ENCODE peak calls at places on chromosome 13, in six cellular contexts. One of them, this sample, is unnamed.

GRCh38 chr13:78600317-78600899 is 2.9 kb downstream of the POU4F1 start:
- DNase-seq in heart right ventricle: no peak
- DNase-seq in PC-9: no peak
- DNase-seq in neural progenitor cell: peak; percentile 31
- DNase-seq in A549: no peak
- DNase-seq in tibial nerve: no peak
- DNase-seq in this sample: no peak

GRCh38 chr13:101618440-101619187 is 166.1 kb downstream of the ITGBL1 start:
- DNase-seq in heart right ventricle: no peak
- DNase-seq in PC-9: no peak
- DNase-seq in neural progenitor cell: no peak
- DNase-seq in A549: no peak
- DNase-seq in tibial nerve: no peak
- DNase-seq in this sample: no peak

GRCh38 chr13:51364404-51365008 is 25.0 kb downstream of the SERPINE3 start:
- DNase-seq in heart right ventricle: no peak
- DNase-seq in PC-9: no peak
- DNase-seq in neural progenitor cell: no peak
- DNase-seq in A549: no peak
- DNase-seq in tibial nerve: no peak
- DNase-seq in this sample: no peak

GRCh38 chr13:95920485-95920884 is 132.7 kb downstream of the UGGT2 start:
- DNase-seq in heart right ventricle: no peak
- DNase-seq in PC-9: no peak
- DNase-seq in neural progenitor cell: no peak
- DNase-seq in A549: no peak
- DNase-seq in tibial nerve: no peak
- DNase-seq in this sample: no peak

GRCh38 chr13:100564444-100565223 is 24.0 kb downstream of the GGACT start:
- DNase-seq in heart right ventricle: no peak
- DNase-seq in PC-9: no peak
- DNase-seq in neural progenitor cell: no peak
- DNase-seq in A549: no peak
- DNase-seq in tibial nerve: no peak
- DNase-seq in this sample: no peak

GRCh38 chr13:31982124-31982523 is 49.5 kb upstream of the FRY start:
- DNase-seq in heart right ventricle: no peak
- DNase-seq in PC-9: no peak
- DNase-seq in neural progenitor cell: no peak
- DNase-seq in A549: no peak
- DNase-seq in tibial nerve: no peak
- DNase-seq in this sample: no peak

GRCh38 chr13:80858131-80858530 is 517.2 kb upstream of the SPRY2 start:
- DNase-seq in heart right ventricle: no peak
- DNase-seq in PC-9: no peak
- DNase-seq in neural progenitor cell: peak; percentile 9
- DNase-seq in A549: no peak
- DNase-seq in tibial nerve: no peak
- DNase-seq in this sample: no peak

GRCh38 chr13:28421674-28422410 is 73.1 kb downstream of the FLT1 start:
- DNase-seq in heart right ventricle: no peak
- DNase-seq in PC-9: no peak
- DNase-seq in neural progenitor cell: no peak
- DNase-seq in A549: no peak
- DNase-seq in tibial nerve: no peak
- DNase-seq in this sample: no peak

GRCh38 chr13:48594080-48594815 is 59.5 kb upstream of the CYSLTR2 start:
- DNase-seq in heart right ventricle: no peak
- DNase-seq in PC-9: no peak
- DNase-seq in neural progenitor cell: peak; percentile 43
- DNase-seq in A549: no peak
- DNase-seq in tibial nerve: no peak
- DNase-seq in this sample: no peak

GRCh38 chr13:109764474-109765292 is 21.7 kb downstream of the IRS2 start:
- DNase-seq in heart right ventricle: no peak
- DNase-seq in PC-9: no peak
- DNase-seq in neural progenitor cell: peak; percentile 24
- DNase-seq in A549: no peak
- DNase-seq in tibial nerve: no peak
- DNase-seq in this sample: no peak
- TF ChIP-seq CTCF in heart right ventricle: peak; percentile 29
- TF ChIP-seq CTCF in PC-9: no peak
- TF ChIP-seq CTCF in neural progenitor cell: peak; percentile 26
- TF ChIP-seq CTCF in A549: no peak
- TF ChIP-seq CTCF in tibial nerve: peak; percentile 16
- TF ChIP-seq CTCF in this sample: no peak

GRCh38 chr13:50078512-50079277 is 63.5 kb downstream of the KCNRG start:
- DNase-seq in heart right ventricle: no peak
- DNase-seq in PC-9: no peak
- DNase-seq in neural progenitor cell: no peak
- DNase-seq in A549: no peak
- DNase-seq in tibial nerve: no peak
- DNase-seq in this sample: no peak
- H3K4me1 ChIP-seq in heart right ventricle: peaks cover 83% of the 10 kb centered on the region
- H3K4me1 ChIP-seq in PC-9: peaks cover 55% of the 10 kb centered on the region
- H3K4me1 ChIP-seq in neural progenitor cell: peaks cover 20% of the 10 kb centered on the region
- H3K4me1 ChIP-seq in A549: peaks cover 44% of the 10 kb centered on the region
- H3K4me1 ChIP-seq in tibial nerve: peaks cover 6% of the 10 kb centered on the region
- H3K4me1 ChIP-seq in this sample: no peaks in the 10 kb centered on the region

GRCh38 chr13:98960331-98961203 is 17.3 kb downstream of the DOCK9 start:
- DNase-seq in heart right ventricle: no peak
- DNase-seq in PC-9: no peak
- DNase-seq in neural progenitor cell: no peak
- DNase-seq in A549: no peak
- DNase-seq in tibial nerve: no peak
- DNase-seq in this sample: no peak

GRCh38 chr13:98957731-98958442 is 20.0 kb downstream of the DOCK9 start:
- DNase-seq in heart right ventricle: no peak
- DNase-seq in PC-9: no peak
- DNase-seq in neural progenitor cell: no peak
- DNase-seq in A549: no peak
- DNase-seq in tibial nerve: no peak
- DNase-seq in this sample: no peak

GRCh38 chr13:98959775-98960325 is 18.0 kb downstream of the DOCK9 start:
- DNase-seq in heart right ventricle: no peak
- DNase-seq in PC-9: no peak
- DNase-seq in neural progenitor cell: peak; percentile 15
- DNase-seq in A549: no peak
- DNase-seq in tibial nerve: no peak
- DNase-seq in this sample: no peak

GRCh38 chr13:98958443-98958794 is 19.4 kb downstream of the DOCK9 start:
- DNase-seq in heart right ventricle: no peak
- DNase-seq in PC-9: no peak
- DNase-seq in neural progenitor cell: no peak
- DNase-seq in A549: no peak
- DNase-seq in tibial nerve: no peak
- DNase-seq in this sample: no peak

GRCh38 chr13:98959299-98959698 is 18.6 kb downstream of the DOCK9 start:
- DNase-seq in heart right ventricle: no peak
- DNase-seq in PC-9: no peak
- DNase-seq in neural progenitor cell: no peak
- DNase-seq in A549: no peak
- DNase-seq in tibial nerve: no peak
- DNase-seq in this sample: no peak
- H3K4me3 ChIP-seq in heart right ventricle: no peak overlapping the region
- H3K4me3 ChIP-seq in PC-9: no peak overlapping the region
- H3K4me3 ChIP-seq in neural progenitor cell: no peak overlapping the region
- H3K4me3 ChIP-seq in A549: no peak overlapping the region
- H3K4me3 ChIP-seq in tibial nerve: no peak overlapping the region
- H3K4me3 ChIP-seq in this sample: no peak overlapping the region

GRCh38 chr13:27281420-27281819 is 10.8 kb downstream of the RASL11A start:
- DNase-seq in heart right ventricle: no peak
- DNase-seq in PC-9: no peak
- DNase-seq in neural progenitor cell: no peak
- DNase-seq in A549: no peak
- DNase-seq in tibial nerve: no peak
- DNase-seq in this sample: no peak
- TF ChIP-seq CTCF in heart right ventricle: no peak
- TF ChIP-seq CTCF in PC-9: no peak
- TF ChIP-seq CTCF in neural progenitor cell: no peak
- TF ChIP-seq CTCF in A549: no peak
- TF ChIP-seq CTCF in tibial nerve: no peak
- TF ChIP-seq CTCF in this sample: no peak

GRCh38 chr13:59413121-59413520 is 750.6 kb downstream of the DIAPH3 start:
- DNase-seq in heart right ventricle: no peak
- DNase-seq in PC-9: no peak
- DNase-seq in neural progenitor cell: no peak
- DNase-seq in A549: no peak
- DNase-seq in tibial nerve: no peak
- DNase-seq in this sample: no peak
- H3K4me1 ChIP-seq in heart right ventricle: peaks cover 7% of the 10 kb centered on the region
- H3K4me1 ChIP-seq in PC-9: no peaks in the 10 kb centered on the region
- H3K4me1 ChIP-seq in neural progenitor cell: peaks cover 39% of the 10 kb centered on the region
- H3K4me1 ChIP-seq in A549: no peaks in the 10 kb centered on the region
- H3K4me1 ChIP-seq in tibial nerve: no peaks in the 10 kb centered on the region
- H3K4me1 ChIP-seq in this sample: no peaks in the 10 kb centered on the region

DNA sequence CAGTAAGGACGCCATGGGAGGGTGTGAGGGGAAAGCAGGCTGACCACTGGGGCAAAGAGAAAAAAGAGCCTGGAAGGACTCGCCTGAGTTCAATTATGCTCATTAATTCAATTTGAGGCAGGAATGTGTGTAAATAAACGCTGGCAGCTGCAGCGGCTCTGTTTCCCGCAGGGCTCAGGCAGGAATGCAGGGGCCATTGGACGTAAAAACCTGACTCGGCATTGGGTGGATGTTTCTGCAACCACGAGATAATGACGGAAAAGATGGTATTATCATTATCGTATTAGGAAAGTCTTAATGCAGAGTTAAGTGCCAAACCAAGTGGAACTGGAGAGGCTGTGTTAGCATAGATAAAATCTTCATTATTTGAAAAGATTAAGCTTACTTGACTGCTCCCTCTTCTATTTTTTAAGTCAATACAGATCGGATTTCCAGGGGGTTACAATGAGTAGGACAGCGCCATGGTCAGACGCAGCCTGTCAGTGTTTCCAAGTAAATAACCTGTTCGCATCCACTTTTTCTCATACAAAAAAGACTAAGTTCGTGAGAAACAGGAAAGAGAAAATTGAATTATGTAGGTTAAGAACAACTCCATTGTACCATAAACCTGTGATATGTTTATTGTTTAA is 169.8 kb downstream of the SHISA2 start:
- DNase-seq in heart right ventricle: no peak
- DNase-seq in PC-9: no peak
- DNase-seq in neural progenitor cell: peak; percentile 91
- DNase-seq in A549: no peak
- DNase-seq in tibial nerve: no peak
- DNase-seq in this sample: no peak
- H3K4me3 ChIP-seq in heart right ventricle: no peak overlapping the region
- H3K4me3 ChIP-seq in PC-9: no peak overlapping the region
- H3K4me3 ChIP-seq in neural progenitor cell: peak overlapping the region; percentile 1
- H3K4me3 ChIP-seq in A549: no peak overlapping the region
- H3K4me3 ChIP-seq in tibial nerve: no peak overlapping the region
- H3K4me3 ChIP-seq in this sample: no peak overlapping the region

This sample was measured in ascending aorta.